ENCODE peak calls at places on chromosome 11, in ten cellular contexts. U, G, H, N, W, R, L, C, B and I are unnamed samples.

GRCh38 chr11:1931791-1932480 is 12.4 kb downstream of the TNNT3 start:
- DNase-seq in U (no peak), G (no peak), H (no peak), N (peak; percentile 13), W (no peak), R (no peak), L (no peak), C (no peak), B (no peak), I (no peak)

GRCh38 chr11:73493838-73494598 is 103.9 kb downstream of the FAM168A start:
- DNase-seq in U (peak; percentile 67), G (peak; percentile 72), H (no peak), N (peak; percentile 80), W (no peak), R (peak; percentile 19), L (no peak), C (peak; percentile 90), B (no peak), I (peak; percentile 11)

GRCh38 chr11:96102664-96103068 is 178.8 kb upstream of the MTMR2 start:
- DNase-seq in U (peak; percentile 53), G (no peak), H (no peak), N (peak; percentile 56), W (no peak), R (peak; percentile 35), L (no peak), C (peak; percentile 69), B (no peak), I (no peak)

GRCh38 chr11:65209711-65210360 is 28.1 kb downstream of the CAPN1 start:
- DNase-seq in U (no peak), G (no peak), H (no peak), N (no peak), W (no peak), R (no peak), L (no peak), C (no peak), B (no peak), I (no peak)

GRCh38 chr11:44188643-44189042 is 93.2 kb downstream of the EXT2 start:
- DNase-seq in U (no peak), G (no peak), H (no peak), N (no peak), W (no peak), R (no peak), L (no peak), C (no peak), B (no peak), I (no peak)

GRCh38 chr11:71971676-71972075 is 27.0 kb upstream of the IL18BP start:
- DNase-seq in U (no peak), G (no peak), H (no peak), N (no peak), W (no peak), R (no peak), L (no peak), C (no peak), B (no peak), I (no peak)

GRCh38 chr11:6771926-6772898 is at the start of gene OR2AG2:
- DNase-seq in U (no peak), G (no peak), H (no peak), N (no peak), W (peak; percentile 66), R (no peak), L (no peak), C (no peak), B (peak; percentile 62), I (no peak)

GRCh38 chr11:106390078-106390477 is 312.6 kb downstream of the AASDHPPT start:
- DNase-seq in U (no peak), G (no peak), H (no peak), N (no peak), W (no peak), R (no peak), L (no peak), C (no peak), B (no peak), I (no peak)

GRCh38 chr11:134272381-134273316 is 3.5 kb upstream of the GLB1L3 start:
- DNase-seq in U (peak; percentile 41), G (peak; percentile 42), H (no peak), N (no peak), W (no peak), R (no peak), L (no peak), C (peak; percentile 29), B (no peak), I (no peak)

GRCh38 chr11:112659185-112659584 is 302.0 kb upstream of the NCAM1 start:
- DNase-seq in U (no peak), G (no peak), H (no peak), N (no peak), W (no peak), R (no peak), L (no peak), C (no peak), B (no peak), I (no peak)

GRCh38 chr11:110087820-110088534 is 5.2 kb upstream of the ZC3H12C start:
- DNase-seq in U (peak; percentile 91), G (no peak), H (no peak), N (peak; percentile 35), W (peak; percentile 38), R (peak; percentile 35), L (no peak), C (peak; percentile 83), B (no peak), I (no peak)

GRCh38 chr11:17812286-17813187 is 78.0 kb downstream of the KCNC1 start:
- DNase-seq in U (no peak), G (no peak), H (no peak), N (no peak), W (no peak), R (no peak), L (no peak), C (no peak), B (no peak), I (no peak)

GRCh38 chr11:2583605-2583958 is 116.2 kb downstream of the KCNQ1OT1 start:
- DNase-seq in U (no peak), G (no peak), H (no peak), N (no peak), W (no peak), R (no peak), L (no peak), C (no peak), B (no peak), I (no peak)

GRCh38 chr11:64928957-64929356 is 4.5 kb downstream of the PPP2R5B start:
- DNase-seq in U (no peak), G (no peak), H (no peak), N (no peak), W (no peak), R (no peak), L (no peak), C (no peak), B (no peak), I (no peak)

GRCh38 chr11:47259178-47259977 is 1.6 kb downstream of the NR1H3 start:
- DNase-seq in U (no peak), G (peak; percentile 75), H (no peak), N (peak; percentile 63), W (peak; percentile 65), R (peak; percentile 43), L (peak; percentile 40), C (no peak), B (peak; percentile 33), I (peak; percentile 60)

GRCh38 chr11:70483077-70483861 is 84.9 kb downstream of the CTTN start:
- DNase-seq in U (peak; percentile 46), G (no peak), H (no peak), N (no peak), W (peak; percentile 64), R (peak; percentile 69), L (no peak), C (peak; percentile 81), B (peak; percentile 63), I (no peak)

GRCh38 chr11:1198766-1199688 is 23.8 kb upstream of the MUC5B start:
- DNase-seq in U (no peak), G (no peak), H (no peak), N (no peak), W (peak; percentile 15), R (no peak), L (no peak), C (no peak), B (no peak), I (no peak)

GRCh38 chr11:67247946-67248550 is 18.2 kb upstream of the GRK2 start:
- DNase-seq in U (no peak), G (no peak), H (no peak), N (no peak), W (no peak), R (no peak), L (no peak), C (no peak), B (no peak), I (no peak)

GRCh38 chr11:116733386-116733755 is 39.4 kb downstream of the BUD13 start:
- DNase-seq in U (no peak), G (no peak), H (no peak), N (no peak), W (no peak), R (no peak), L (no peak), C (no peak), B (no peak), I (no peak)

GRCh38 chr11:129639300-129639699 is 176.3 kb upstream of the TMEM45B start:
- DNase-seq in U (peak; percentile 99), G (no peak), H (no peak), N (peak; percentile 66), W (no peak), R (peak; percentile 45), L (peak; percentile 62), C (peak; percentile 95), B (no peak), I (peak; percentile 65)

GRCh38 chr11:58524232-58525036 is 16.5 kb upstream of the OR5B21 start:
- DNase-seq in U (peak; percentile 85), G (peak; percentile 85), H (peak; percentile 17), N (peak; percentile 87), W (peak; percentile 83), R (peak; percentile 71), L (peak; percentile 63), C (peak; percentile 72), B (peak; percentile 77), I (peak; percentile 72)

GRCh38 chr11:117885777-117886176 is 9.3 kb upstream of the FXYD6 start:
- DNase-seq in U (no peak), G (no peak), H (no peak), N (no peak), W (no peak), R (no peak), L (no peak), C (no peak), B (no peak), I (no peak)

GRCh38 chr11:105588001-105588400 is 21.9 kb upstream of the GRIA4 start:
- DNase-seq in U (peak; percentile 82), G (no peak), H (no peak), N (peak; percentile 40), W (no peak), R (peak; percentile 23), L (no peak), C (peak; percentile 32), B (no peak), I (no peak)